ENCODE peak calls at places on chromosomes 7 and 10, in nine cellular contexts. F is A549, Y is adrenal gland, R is right lobe of liver, V is suprapubic skin, X is uterus, L is esophagus squamous epithelium, U is transverse colon, P is Peyer's patch. T is an unnamed sample.

GRCh38 chr7:76318488-76319353 is 16.2 kb downstream of the HSPB1 start:
- DNase-seq in U (peak), V (peak), X (peak), Y (peak), L (peak), P (peak), F (peak), R (peak), T (peak)

GRCh38 chr7:2926898-2927405 is 82.8 kb upstream of the GNA12 start:
- DNase-seq in F (no peak), Y (no peak), V (peak), P (peak), X (no peak), R (no peak), L (no peak), U (no peak), T (no peak)

GRCh38 chr7:125450749-125451148 is 521.1 kb upstream of the POT1 start:
- DNase-seq in L (no peak), F (no peak), Y (no peak), X (no peak), R (no peak), U (no peak), P (no peak), V (no peak), T (no peak)

GRCh38 chr7:51025668-51026067 is 243.0 kb upstream of the GRB10 start:
- DNase-seq in F (no peak), Y (no peak), V (no peak), U (no peak), L (no peak), X (no peak), R (peak), P (no peak), T (no peak)

GRCh38 chr10:101397140-101397539 is 43.2 kb downstream of the BTRC start:
- DNase-seq in L (no peak), V (no peak), R (no peak), Y (no peak), U (no peak), F (peak), P (no peak), X (no peak), T (no peak)

GRCh38 chr10:103281753-103282152 is 4.8 kb downstream of the INA start:
- DNase-seq in P (no peak), F (no peak), R (no peak), X (no peak), V (no peak), Y (no peak), L (no peak), U (no peak), T (no peak)

GRCh38 chr7:43628431-43628830 is 45.5 kb downstream of the STK17A start:
- DNase-seq in Y (no peak), V (no peak), L (no peak), F (no peak), U (no peak), P (no peak), X (no peak), R (no peak), T (no peak)

GRCh38 chr10:29811751-29812427 is 177.1 kb upstream of the SVIL start:
- DNase-seq in V (no peak), P (no peak), X (peak), U (peak), R (no peak), L (no peak), Y (peak), F (peak), T (no peak)

GRCh38 chr7:144384071-144384470 is 19.4 kb downstream of the NOBOX start:
- DNase-seq in P (peak), X (no peak), L (no peak), V (no peak), U (peak), Y (no peak), F (peak), R (no peak), T (no peak)

GRCh38 chr10:110834622-110835219 is 37.0 kb upstream of the PDCD4 start:
- DNase-seq in U (peak), R (no peak), L (no peak), V (no peak), F (no peak), Y (no peak), X (peak), P (no peak), T (peak)

GRCh38 chr7:50793947-50794570 is 11.4 kb upstream of the GRB10 start:
- DNase-seq in R (no peak), X (no peak), L (no peak), P (no peak), F (no peak), U (no peak), Y (no peak), V (no peak), T (no peak)

GRCh38 chr7:92253251-92253650 is 7.5 kb downstream of the ANKIB1 start:
- DNase-seq in R (no peak), F (no peak), L (no peak), U (no peak), P (no peak), Y (no peak), V (no peak), X (no peak), T (no peak)

DNA sequence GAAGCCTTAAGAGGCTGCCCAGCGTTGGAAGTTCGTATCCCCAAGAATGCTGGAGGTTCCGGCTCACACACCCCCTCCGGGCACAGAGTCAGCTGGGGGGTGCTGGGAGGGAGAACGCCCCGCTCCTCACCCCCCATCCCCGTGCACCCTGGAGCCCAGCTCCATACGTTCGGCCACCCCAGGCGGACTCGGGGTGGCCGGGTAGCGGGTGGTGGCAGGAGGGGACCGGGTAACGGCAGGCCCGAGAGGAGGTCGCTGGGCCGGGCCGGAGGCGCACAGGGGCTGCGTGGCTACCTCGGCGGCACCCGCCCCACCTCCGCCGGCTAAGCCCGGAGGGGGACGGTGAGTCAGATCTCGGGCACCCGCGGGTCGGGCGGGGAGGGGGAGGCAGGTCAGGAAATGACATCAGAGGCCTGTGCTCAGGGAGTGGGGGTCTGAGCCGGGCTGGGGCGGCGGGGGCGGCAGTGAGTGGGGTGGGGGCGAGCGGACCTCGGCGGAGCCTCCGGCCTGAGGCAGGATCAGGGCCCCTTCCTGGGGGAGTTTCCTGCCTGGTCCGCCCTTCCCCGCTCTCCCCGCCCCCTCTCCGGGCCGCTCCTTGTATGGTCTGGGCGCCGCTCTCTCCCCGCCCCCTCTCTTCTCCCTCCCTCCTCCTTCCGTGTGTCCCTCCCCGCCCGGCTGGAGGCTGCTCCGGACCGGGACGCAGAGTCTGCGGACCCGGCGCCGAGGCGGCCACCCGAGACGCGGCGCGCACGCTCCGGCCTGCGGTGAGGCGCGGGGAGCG is at the start of gene ZYX:
- DNase-seq in R (peak), L (peak), F (peak), X (peak), U (peak), V (peak), Y (peak), P (peak), T (peak)
- TF ChIP-seq POLR2A in R (peak), L (peak), F (peak), X (peak), U (peak), V (peak), Y (peak), P (peak), T (peak)

GRCh38 chr7:135151162-135151932 is 3.5 kb downstream of the TMEM140 start:
- DNase-seq in U (no peak), F (no peak), P (peak), L (no peak), Y (no peak), R (peak), X (no peak), V (no peak), T (no peak)

GRCh38 chr7:135147341-135147898 is 452 bp upstream of the TMEM140 start:
- DNase-seq in X (no peak), Y (no peak), R (peak), U (no peak), V (no peak), P (no peak), L (no peak), F (no peak), T (no peak)

GRCh38 chr7:135152447-135152846 is 4.6 kb downstream of the TMEM140 start:
- DNase-seq in U (no peak), P (no peak), Y (no peak), V (no peak), L (no peak), X (no peak), R (no peak), F (no peak), T (no peak)

GRCh38 chr7:135147899-135148721 is at the start of gene TMEM140:
- DNase-seq in Y (no peak), V (no peak), L (no peak), U (peak), P (peak), F (peak), R (peak), X (no peak), T (peak)

GRCh38 chr7:135150072-135150782 is 2.4 kb downstream of the TMEM140 start:
- DNase-seq in V (no peak), L (no peak), U (no peak), X (no peak), P (no peak), F (no peak), Y (no peak), R (peak), T (no peak)
- H3K4me3 ChIP-seq in V (peak), L (no peak), U (no peak), X (no peak), P (no peak), F (no peak), Y (no peak), R (peak), T (no peak)

GRCh38 chr10:688287-688620 is 1.2 kb downstream of the DIP2C start:
- DNase-seq in Y (no peak), L (no peak), V (no peak), U (no peak), X (no peak), R (no peak), P (no peak), F (no peak), T (no peak)

GRCh38 chr10:691216-691615 is 1.7 kb upstream of the DIP2C start:
- DNase-seq in R (no peak), P (no peak), Y (no peak), V (no peak), L (no peak), U (no peak), X (no peak), F (no peak), T (no peak)

GRCh38 chr10:689433-690226 is at the start of gene DIP2C:
- DNase-seq in R (peak), X (peak), P (peak), U (peak), F (peak), V (no peak), L (no peak), Y (peak), T (peak)

GRCh38 chr10:688621-689426 is 644 bp downstream of the DIP2C start:
- DNase-seq in F (peak), X (no peak), V (no peak), U (peak), L (no peak), R (peak), Y (peak), P (no peak), T (peak)

GRCh38 chr10:690227-691161 is 1.0 kb upstream of the DIP2C start:
- DNase-seq in U (no peak), Y (no peak), P (no peak), V (no peak), F (no peak), X (no peak), R (no peak), L (no peak), T (peak)
- TF ChIP-seq POLR2A in U (no peak), Y (no peak), P (no peak), V (no peak), F (no peak), X (no peak), R (no peak), L (no peak), T (no peak)

GRCh38 chr10:35133586-35133985 is 6.9 kb downstream of the CREM start:
- DNase-seq in V (no peak), X (no peak), P (no peak), R (no peak), F (no peak), Y (no peak), L (no peak), U (no peak), T (no peak)

GRCh38 chr10:35135861-35136260 is 9.2 kb downstream of the CREM start:
- DNase-seq in F (no peak), V (no peak), X (no peak), P (peak), R (no peak), L (no peak), Y (no peak), U (peak), T (no peak)

GRCh38 chr10:35140126-35140525 is 13.5 kb downstream of the CREM start:
- DNase-seq in V (no peak), L (no peak), P (no peak), R (no peak), F (no peak), Y (no peak), U (no peak), X (no peak), T (no peak)

GRCh38 chr10:35132727-35133126 is 6.1 kb downstream of the CREM start:
- DNase-seq in R (no peak), L (no peak), V (no peak), X (no peak), P (no peak), F (no peak), U (no peak), Y (no peak), T (no peak)

DNA sequence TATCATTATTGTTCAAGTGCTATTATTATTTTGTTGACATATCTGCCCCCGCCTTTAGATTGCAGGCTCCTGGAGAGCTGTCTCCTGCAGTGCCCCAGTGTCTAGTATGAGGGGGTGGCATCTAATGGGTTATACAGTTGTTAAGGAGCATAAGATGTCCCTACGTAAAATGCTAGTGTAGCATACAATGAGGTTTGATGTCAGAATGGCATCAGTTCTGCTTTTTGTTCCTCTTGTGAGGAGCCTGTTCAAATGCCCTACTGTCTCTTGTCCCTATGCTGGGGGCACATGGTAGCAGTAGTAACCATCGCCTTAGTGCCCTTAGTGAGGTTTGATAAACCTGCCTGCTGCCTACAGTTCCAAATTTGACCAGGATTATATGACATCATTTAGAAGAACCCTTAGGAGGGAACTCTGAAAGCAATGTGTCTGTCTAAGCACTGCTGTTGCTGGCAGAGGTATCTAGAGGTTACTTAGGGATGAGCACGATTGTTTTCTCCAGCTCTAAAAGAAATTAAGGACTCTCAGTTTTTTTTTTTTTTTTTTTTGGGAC is 9.7 kb downstream of the CREM start:
- DNase-seq in R (no peak), X (no peak), L (no peak), U (no peak), F (no peak), Y (no peak), P (no peak), V (no peak), T (no peak)
- H3K4me3 ChIP-seq in R (no peak), X (no peak), L (no peak), U (no peak), F (no peak), Y (no peak), P (no peak), V (no peak), T (no peak)

GRCh38 chr7:99419323-99420021 is 10.7 kb downstream of the BUD31 start:
- DNase-seq in X (no peak), F (no peak), R (peak), P (no peak), V (no peak), U (no peak), Y (no peak), L (no peak), T (no peak)
- TF ChIP-seq POLR2A in X (no peak), F (no peak), R (no peak), P (no peak), V (no peak), U (no peak), Y (no peak), L (no peak), T (no peak)

T was measured in ovary.